ENCODE peak calls at places on chromosomes 1 and 21, in five cellular contexts. O is progenitor cell of endocrine pancreas, Y is Panc1, V is HCT116, H is left lung. T is an unnamed sample.

GRCh38 chr1:61268546-61269243 is 186.3 kb downstream of the NFIA start:
- DNase-seq in Y (no peak), O (no peak), V (no peak), H (no peak), T (no peak)

GRCh38 chr21:42317826-42318746 is 2.9 kb upstream of the TFF3 start:
- DNase-seq in H (no peak), O (no peak), Y (no peak), V (no peak), T (no peak)

GRCh38 chr1:7940745-7941436 is at the start of gene TNFRSF9:
- DNase-seq in Y (no peak), V (no peak), O (no peak), H (peak; percentile 82), T (peak; percentile 49)

GRCh38 chr21:44521928-44522752 is 17.9 kb downstream of the KRTAP10-1 start:
- DNase-seq in V (no peak), Y (no peak), H (peak; percentile 70), O (no peak), T (peak; percentile 9)

GRCh38 chr21:43597052-43597451 is 62.2 kb downstream of the HSF2BP start:
- DNase-seq in O (no peak), V (no peak), H (no peak), Y (no peak), T (no peak)

GRCh38 chr1:9417695-9418094 is 121.6 kb upstream of the SLC25A33 start:
- DNase-seq in O (no peak), Y (no peak), H (no peak), V (no peak), T (no peak)

GRCh38 chr1:27045973-27046558 is 33.4 kb upstream of the TENT5B start:
- DNase-seq in Y (peak; percentile 28), H (peak; percentile 89), O (peak; percentile 68), V (peak; percentile 51), T (peak; percentile 61)

GRCh38 chr1:219460561-219461511 is 152.1 kb downstream of the ZC3H11B start:
- DNase-seq in V (no peak), H (no peak), Y (no peak), O (no peak), T (no peak)

GRCh38 chr1:2857521-2857920 is 56.0 kb upstream of the TTC34 start:
- DNase-seq in V (no peak), H (peak; percentile 71), Y (no peak), O (no peak), T (no peak)

GRCh38 chr1:30523055-30524020 is 200.0 kb downstream of the MATN1 start:
- DNase-seq in Y (no peak), V (peak; percentile 24), O (no peak), H (no peak), T (no peak)

GRCh38 chr1:245234217-245235120 is 79.7 kb downstream of the KIF26B start:
- DNase-seq in O (no peak), V (no peak), H (no peak), Y (no peak), T (no peak)

GRCh38 chr1:159009704-159010361 is at the start of gene IFI16:
- DNase-seq in H (no peak), O (no peak), Y (no peak), V (no peak), T (no peak)

GRCh38 chr1:246306415-246307037 is 200.6 kb downstream of the SMYD3 start:
- DNase-seq in H (no peak), O (no peak), Y (no peak), V (no peak), T (no peak)

GRCh38 chr21:31752352-31752751 is 20.4 kb upstream of the SCAF4 start:
- DNase-seq in Y (no peak), O (no peak), H (no peak), V (no peak), T (no peak)

GRCh38 chr21:42002421-42002958 is 7.7 kb downstream of the ZBTB21 start:
- DNase-seq in V (no peak), H (no peak), O (no peak), Y (no peak), T (peak; percentile 26)

GRCh38 chr1:213138892-213139291 is 87.9 kb downstream of the RPS6KC1 start:
- DNase-seq in Y (no peak), V (no peak), O (no peak), H (no peak), T (no peak)

GRCh38 chr1:15678578-15678977 is 5.5 kb upstream of the PLEKHM2 start:
- DNase-seq in O (no peak), Y (no peak), V (peak; percentile 45), H (no peak), T (no peak)

GRCh38 chr1:115830963-115831362 is 10.0 kb downstream of the NHLH2 start:
- DNase-seq in O (no peak), Y (no peak), V (no peak), H (no peak), T (no peak)

GRCh38 chr1:7299329-7299799 is 471.7 kb upstream of the VAMP3 start:
- DNase-seq in H (no peak), Y (peak; percentile 82), O (no peak), V (peak; percentile 82), T (no peak)

GRCh38 chr1:8395433-8395866 is 77.5 kb downstream of the SLC45A1 start:
- DNase-seq in Y (no peak), O (no peak), H (no peak), V (no peak), T (no peak)

GRCh38 chr1:220843481-220844011 is 35.7 kb upstream of the HLX start:
- DNase-seq in V (no peak), Y (no peak), O (no peak), H (no peak), T (no peak)

GRCh38 chr1:59323879-59324278 is 27.0 kb downstream of the FGGY start:
- DNase-seq in V (no peak), Y (no peak), H (no peak), O (no peak), T (no peak)

GRCh38 chr1:192668434-192668983 is 32.6 kb downstream of the RGS13 start:
- DNase-seq in V (no peak), Y (no peak), H (peak; percentile 24), O (no peak), T (no peak)

GRCh38 chr1:18290740-18291412 is 183.3 kb downstream of the IGSF21 start:
- DNase-seq in H (no peak), Y (no peak), V (no peak), O (no peak), T (no peak)

GRCh38 chr1:91567583-91567982 is 66.9 kb downstream of the CDC7 start:
- DNase-seq in V (no peak), H (no peak), Y (no peak), O (no peak), T (no peak)

GRCh38 chr1:72435025-72435424 is 152.7 kb upstream of the NEGR1 start:
- DNase-seq in O (no peak), V (no peak), Y (no peak), H (no peak), T (no peak)

DNA sequence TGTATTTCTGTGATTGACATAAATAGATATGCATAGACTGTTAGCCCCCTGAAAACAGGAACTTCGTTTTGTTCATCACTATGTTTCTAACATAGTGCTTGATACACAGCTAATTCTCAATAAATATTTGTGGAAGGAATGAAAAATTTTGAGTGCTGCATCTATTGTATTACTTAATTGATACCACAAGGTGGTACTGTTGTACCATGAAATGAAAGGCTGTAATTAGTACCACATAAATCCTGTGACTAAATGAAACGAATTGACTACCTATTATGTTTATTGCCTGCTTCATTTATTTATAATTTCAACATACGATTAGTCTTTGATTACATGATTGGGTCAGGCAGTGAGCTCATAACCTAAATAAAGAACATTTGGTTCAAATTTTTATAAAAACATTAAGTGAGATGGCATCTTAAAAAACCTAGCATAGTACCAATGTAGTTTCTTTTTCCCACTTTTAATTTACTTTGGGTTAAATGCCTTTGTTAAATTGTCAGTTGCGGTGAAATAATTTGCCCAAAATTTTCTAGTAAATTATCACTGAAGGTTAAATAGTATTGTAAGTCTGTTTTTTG is 15.0 kb upstream of the TGFB2 start:
- DNase-seq in O (no peak), H (no peak), Y (peak; percentile 22), V (peak; percentile 31), T (no peak)
- TF ChIP-seq CTCF in O (peak; percentile 82), H (peak; percentile 58), Y (peak; percentile 61), V (peak; percentile 63), T (peak; percentile 65)

DNA sequence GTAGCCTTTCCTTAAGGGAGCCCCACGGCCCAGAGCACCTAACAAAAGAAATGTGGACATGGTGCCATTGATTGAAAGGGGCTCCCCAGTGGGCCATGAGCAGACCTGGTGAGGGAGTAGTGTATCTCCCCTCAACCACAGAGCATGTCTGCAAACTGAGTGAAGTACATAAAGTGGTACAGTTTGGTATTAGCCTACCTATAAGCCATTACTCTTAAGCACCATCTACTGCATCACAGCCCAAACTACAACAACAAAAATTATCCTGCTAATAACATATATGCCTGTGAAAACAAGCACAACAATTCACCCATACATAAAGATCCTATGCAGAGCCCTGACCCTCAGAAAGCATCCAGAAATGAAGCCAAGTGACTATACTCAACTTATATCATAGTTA is 407.8 kb downstream of the PTPRC start:
- DNase-seq in V (no peak), Y (no peak), H (no peak), O (no peak), T (no peak)
- TF ChIP-seq CTCF in V (peak; percentile 18), Y (peak; percentile 18), H (no peak), O (no peak), T (no peak)

DNA sequence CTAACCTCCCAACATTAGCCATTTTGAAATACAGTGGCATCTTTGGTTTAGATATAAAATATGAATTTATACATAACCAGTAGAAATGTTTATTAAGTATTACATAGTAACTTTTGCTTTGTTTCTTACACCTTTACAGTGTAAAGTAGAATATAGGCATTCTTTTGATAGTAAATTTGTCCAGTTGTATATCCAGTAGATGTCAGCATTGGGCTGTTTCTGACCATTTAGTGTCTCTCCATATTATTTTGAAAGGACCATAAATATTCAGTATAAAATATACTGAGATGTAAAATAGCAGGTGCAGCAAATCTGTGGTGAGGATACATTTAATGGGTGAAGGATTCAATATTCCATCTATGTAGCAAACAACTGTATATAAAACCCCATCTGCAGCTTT is 115.8 kb upstream of the ZRANB2 start:
- DNase-seq in O (no peak), V (no peak), Y (no peak), H (no peak), T (no peak)
- TF ChIP-seq CTCF in O (peak; percentile 69), V (no peak), Y (peak; percentile 15), H (peak; percentile 36), T (no peak)

GRCh38 chr1:52904590-52905375 is 16.8 kb downstream of the ECHDC2 start:
- DNase-seq in H (no peak), V (peak; percentile 10), Y (no peak), O (no peak), T (no peak)
- TF ChIP-seq CTCF in H (peak; percentile 9), V (peak; percentile 31), Y (peak; percentile 74), O (peak; percentile 47), T (no peak)